ENCODE peak calls at places on chromosome 16, in six cellular contexts. G is IMR-90, E is neuronal stem cell, K is mesendoderm, B is H1, O is H9. A is an unnamed sample.

GRCh38 chr16:88651276-88651988 is 579 bp upstream of the CYBA start:
- DNase-seq in G (no peak), E (no peak), K (peak), B (no peak), O (peak), A (peak)

GRCh38 chr16:59021751-59022150 is 287.6 kb upstream of the GOT2 start:
- DNase-seq in G (peak), E (no peak), K (no peak), B (no peak), O (no peak), A (peak)

GRCh38 chr16:27234603-27235002 is 31.3 kb downstream of the KDM8 start:
- DNase-seq in G (no peak), E (no peak), K (no peak), B (no peak), O (no peak), A (no peak)

GRCh38 chr16:27322858-27323780 is 9.3 kb downstream of the IL4R start:
- DNase-seq in G (no peak), E (no peak), K (peak), B (no peak), O (no peak), A (no peak)

GRCh38 chr16:57386381-57386951 is 14.2 kb downstream of the CX3CL1 start:
- DNase-seq in G (peak), E (no peak), K (no peak), B (no peak), O (no peak), A (peak)

GRCh38 chr16:64455275-64455674 is 666.6 kb downstream of the CDH11 start:
- DNase-seq in G (peak), E (no peak), K (no peak), B (no peak), O (no peak), A (no peak)

GRCh38 chr16:14302399-14303181 is 231.5 kb downstream of the MRTFB start:
- DNase-seq in G (no peak), E (no peak), K (peak), B (no peak), O (peak), A (peak)

GRCh38 chr16:53518550-53519416 is 15.8 kb upstream of the AKTIP start:
- DNase-seq in G (peak), E (no peak), K (no peak), B (no peak), O (no peak), A (no peak)

GRCh38 chr16:69166221-69166833 is 20.6 kb upstream of the SNTB2 start:
- DNase-seq in G (peak), E (no peak), K (no peak), B (no peak), O (no peak), A (no peak)

GRCh38 chr16:53446090-53446489 is 11.8 kb downstream of the RBL2 start:
- DNase-seq in G (no peak), E (no peak), K (no peak), B (no peak), O (no peak), A (no peak)

GRCh38 chr16:22225060-22225459 is 19.0 kb downstream of the EEF2K start:
- DNase-seq in G (no peak), E (no peak), K (no peak), B (no peak), O (peak), A (no peak)

GRCh38 chr16:49833055-49833454 is 22.9 kb downstream of the ZNF423 start:
- DNase-seq in G (no peak), E (no peak), K (no peak), B (no peak), O (no peak), A (no peak)

GRCh38 chr16:29745853-29746345 is at the start of gene C16orf54:
- DNase-seq in G (no peak), E (no peak), K (no peak), B (peak), O (no peak), A (no peak)

GRCh38 chr16:6375471-6376075 is 957.1 kb upstream of the RBFOX1 start:
- DNase-seq in G (no peak), E (no peak), K (peak), B (no peak), O (no peak), A (no peak)

GRCh38 chr16:54970016-54970415 is 39.4 kb downstream of the IRX5 start:
- DNase-seq in G (no peak), E (no peak), K (no peak), B (no peak), O (no peak), A (no peak)

GRCh38 chr16:5884996-5885395 is 787.4 kb upstream of the EEF2KMT start:
- DNase-seq in G (no peak), E (no peak), K (no peak), B (no peak), O (no peak), A (no peak)

GRCh38 chr16:75420987-75421819 is 12.1 kb downstream of the CFDP1 start:
- DNase-seq in G (peak), E (peak), K (peak), B (peak), O (peak), A (peak)

GRCh38 chr16:83995756-83996155 is 27.7 kb downstream of the NECAB2 start:
- DNase-seq in G (peak), E (peak), K (peak), B (peak), O (peak), A (no peak)

GRCh38 chr16:24611310-24611709 is 71.9 kb downstream of the RBBP6 start:
- DNase-seq in G (no peak), E (no peak), K (no peak), B (no peak), O (no peak), A (no peak)

GRCh38 chr16:64754279-64754678 is 367.6 kb downstream of the CDH11 start:
- DNase-seq in G (peak), E (no peak), K (peak), B (no peak), O (no peak), A (no peak)

GRCh38 chr16:67277999-67278772 is 1.1 kb upstream of the PLEKHG4 start:
- DNase-seq in G (peak), E (no peak), K (no peak), B (no peak), O (no peak), A (peak)

GRCh38 chr16:57648590-57649442 is 19.3 kb upstream of the ADGRG3 start:
- DNase-seq in G (peak), E (peak), K (peak), B (peak), O (peak), A (peak)

GRCh38 chr16:59210955-59211541 is 476.9 kb upstream of the GOT2 start:
- DNase-seq in G (peak), E (peak), K (peak), B (no peak), O (peak), A (peak)

GRCh38 chr16:58102665-58103427 is 26.3 kb downstream of the CFAP20 start:
- DNase-seq in G (no peak), E (no peak), K (no peak), B (no peak), O (no peak), A (no peak)

GRCh38 chr16:30896203-30896889 is at the start of gene CTF1:
- DNase-seq in G (peak), E (peak), K (peak), B (peak), O (peak), A (peak)

GRCh38 chr16:14562691-14563491 is 67.2 kb downstream of the PARN start:
- DNase-seq in G (peak), E (no peak), K (peak), B (no peak), O (no peak), A (peak)

GRCh38 chr16:12171706-12172105 is 195.2 kb downstream of the SNX29 start:
- DNase-seq in G (no peak), E (no peak), K (no peak), B (no peak), O (no peak), A (no peak)

GRCh38 chr16:7946142-7946541 is 613.5 kb downstream of the RBFOX1 start:
- DNase-seq in G (no peak), E (no peak), K (no peak), B (no peak), O (peak), A (no peak)

GRCh38 chr16:52237823-52238222 is 309.1 kb downstream of the TOX3 start:
- DNase-seq in G (no peak), E (no peak), K (no peak), B (no peak), O (no peak), A (no peak)

GRCh38 chr16:1983544-1984346 is at the start of gene GFER:
- DNase-seq in G (peak), E (peak), K (peak), B (peak), O (peak), A (peak)

GRCh38 chr16:58464916-58465731 is 34.8 kb upstream of the NDRG4 start:
- DNase-seq in G (no peak), E (peak), K (peak), B (no peak), O (peak), A (peak)

GRCh38 chr16:17151335-17151734 is 319.4 kb downstream of the XYLT1 start:
- DNase-seq in G (no peak), E (no peak), K (no peak), B (no peak), O (no peak), A (no peak)

GRCh38 chr16:35352431-35352830 is 1893.0 kb downstream of the TP53TG3F start:
- DNase-seq in G (no peak), E (no peak), K (no peak), B (no peak), O (no peak), A (no peak)

GRCh38 chr16:89268987-89269735 is 51.7 kb downstream of the ZNF778 start:
- DNase-seq in G (peak), E (no peak), K (no peak), B (no peak), O (peak), A (peak)

GRCh38 chr16:15521758-15522509 is 87.5 kb downstream of the BMERB1 start:
- DNase-seq in G (no peak), E (no peak), K (peak), B (no peak), O (no peak), A (peak)

DNA sequence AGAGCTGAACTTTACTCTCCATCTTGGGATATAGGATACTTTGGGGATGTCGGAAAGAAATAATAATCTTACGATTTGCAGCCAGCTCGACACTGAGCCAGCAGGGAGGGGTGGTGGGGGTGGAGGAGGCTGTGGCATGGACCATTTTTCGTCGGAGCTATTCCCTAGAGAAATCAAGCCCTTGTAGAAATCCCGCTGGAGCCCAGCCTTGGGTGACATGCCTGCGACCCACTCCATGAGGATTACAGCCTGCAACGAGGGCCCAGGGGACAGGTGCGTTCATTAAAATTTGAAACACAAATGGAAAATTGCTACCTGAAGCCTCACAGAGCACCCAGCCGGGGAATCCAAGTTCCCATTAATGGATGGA is 82.8 kb upstream of the GSE1 start:
- DNase-seq in G (no peak), E (no peak), K (no peak), B (no peak), O (no peak), A (no peak)
- H2BK120ac ChIP-seq in G (no peak), E (no peak), K (no peak), B (no peak), O (no peak), A (no peak)

GRCh38 chr16:10081201-10081940 is 100.9 kb downstream of the GRIN2A start:
- DNase-seq in G (no peak), E (peak), K (no peak), B (no peak), O (no peak), A (no peak)
- H4K8ac ChIP-seq in G (no peak), E (no peak), K (no peak), B (no peak), O (no peak), A (no peak)

GRCh38 chr16:72876981-72877373 is 171.0 kb downstream of the ZFHX3 start:
- DNase-seq in G (no peak), E (no peak), K (peak), B (no peak), O (no peak), A (no peak)
- H2BK120ac ChIP-seq in G (peak), E (no peak), K (no peak), B (no peak), O (no peak), A (peak)

DNA sequence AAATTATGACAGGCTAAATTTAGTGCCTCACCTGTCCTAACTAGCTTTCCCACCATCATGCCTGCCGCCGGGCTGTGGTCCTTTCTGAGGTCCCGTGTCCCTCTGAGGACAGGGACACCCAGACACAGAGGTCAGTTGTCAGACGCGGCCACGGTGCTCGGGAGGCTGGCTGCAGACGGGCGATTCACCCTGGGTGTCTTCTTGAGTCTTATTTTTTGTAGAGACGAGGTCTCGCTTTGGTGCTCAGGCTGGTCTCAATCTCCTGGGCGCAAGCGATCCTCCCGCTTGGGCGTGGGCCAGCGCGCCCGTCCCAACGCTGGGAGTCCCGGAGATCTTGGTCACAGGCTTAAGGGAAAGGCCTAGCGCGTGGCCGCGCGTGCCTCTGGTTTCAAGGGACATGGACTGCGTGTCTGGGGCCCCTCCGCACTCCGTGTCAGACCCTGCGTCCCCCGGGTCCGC is 797 bp upstream of the RAB11FIP3 start:
- DNase-seq in G (no peak), E (no peak), K (no peak), B (peak), O (no peak), A (peak)
- H4K8ac ChIP-seq in G (peak), E (no peak), K (no peak), B (no peak), O (no peak), A (peak)

GRCh38 chr16:3059723-3060242 is 5.7 kb upstream of the IL32 start:
- DNase-seq in G (no peak), E (no peak), K (no peak), B (no peak), O (no peak), A (no peak)
- H2BK120ac ChIP-seq in G (peak), E (no peak), K (no peak), B (no peak), O (no peak), A (peak)

GRCh38 chr16:86575095-86575685 is 3.2 kb upstream of the FOXL1 start:
- DNase-seq in G (no peak), E (no peak), K (peak), B (no peak), O (no peak), A (no peak)
- H4K8ac ChIP-seq in G (peak), E (no peak), K (no peak), B (no peak), O (no peak), A (peak)

A was measured in mesenchymal stem cell.